ENCODE peak calls at places on chromosomes 1 and 21, in eight cellular contexts. One of them, this sample, is unnamed.

GRCh38 chr1:26913754-26914619 is at the start of gene NR0B2:
- DNase-seq in A549: peak; percentile 20
- DNase-seq in Panc1: no peak
- DNase-seq in GM23248: no peak
- DNase-seq in naive B cell: no peak
- DNase-seq in activated CD4-positive, alpha-beta T cell treated with anti-CD3 and anti-CD28 coated beads, Interleukin-2, amount 50 U/mL, for 48 hours: no peak
- DNase-seq in T-helper 9 cell: no peak
- DNase-seq in fibroblast of the conjunctiva: no peak
- DNase-seq in this sample: no peak

GRCh38 chr1:90780981-90781380 is 63.9 kb upstream of the BARHL2 start:
- DNase-seq in A549: no peak
- DNase-seq in Panc1: no peak
- DNase-seq in GM23248: no peak
- DNase-seq in naive B cell: no peak
- DNase-seq in activated CD4-positive, alpha-beta T cell treated with anti-CD3 and anti-CD28 coated beads, Interleukin-2, amount 50 U/mL, for 48 hours: no peak
- DNase-seq in T-helper 9 cell: no peak
- DNase-seq in fibroblast of the conjunctiva: no peak
- DNase-seq in this sample: no peak

GRCh38 chr1:212289262-212290077 is 4.3 kb downstream of the PPP2R5A start:
- DNase-seq in A549: no peak
- DNase-seq in Panc1: no peak
- DNase-seq in GM23248: no peak
- DNase-seq in naive B cell: no peak
- DNase-seq in activated CD4-positive, alpha-beta T cell treated with anti-CD3 and anti-CD28 coated beads, Interleukin-2, amount 50 U/mL, for 48 hours: no peak
- DNase-seq in T-helper 9 cell: no peak
- DNase-seq in fibroblast of the conjunctiva: no peak
- DNase-seq in this sample: no peak

GRCh38 chr1:10573446-10573845 is 98.7 kb downstream of the PEX14 start:
- DNase-seq in A549: no peak
- DNase-seq in Panc1: no peak
- DNase-seq in GM23248: peak; percentile 36
- DNase-seq in naive B cell: no peak
- DNase-seq in activated CD4-positive, alpha-beta T cell treated with anti-CD3 and anti-CD28 coated beads, Interleukin-2, amount 50 U/mL, for 48 hours: no peak
- DNase-seq in T-helper 9 cell: no peak
- DNase-seq in fibroblast of the conjunctiva: no peak
- DNase-seq in this sample: no peak

GRCh38 chr1:7422081-7422480 is 349.0 kb upstream of the VAMP3 start:
- DNase-seq in A549: no peak
- DNase-seq in Panc1: no peak
- DNase-seq in GM23248: no peak
- DNase-seq in naive B cell: no peak
- DNase-seq in activated CD4-positive, alpha-beta T cell treated with anti-CD3 and anti-CD28 coated beads, Interleukin-2, amount 50 U/mL, for 48 hours: no peak
- DNase-seq in T-helper 9 cell: no peak
- DNase-seq in fibroblast of the conjunctiva: no peak
- DNase-seq in this sample: no peak

GRCh38 chr1:31505884-31506497 is 70.3 kb upstream of the TINAGL1 start:
- DNase-seq in A549: no peak
- DNase-seq in Panc1: no peak
- DNase-seq in GM23248: peak; percentile 86
- DNase-seq in naive B cell: peak; percentile 34
- DNase-seq in activated CD4-positive, alpha-beta T cell treated with anti-CD3 and anti-CD28 coated beads, Interleukin-2, amount 50 U/mL, for 48 hours: peak; percentile 10
- DNase-seq in T-helper 9 cell: no peak
- DNase-seq in fibroblast of the conjunctiva: no peak
- DNase-seq in this sample: no peak

GRCh38 chr1:6460349-6461236 is 5.4 kb downstream of the TNFRSF25 start:
- DNase-seq in A549: no peak
- DNase-seq in Panc1: no peak
- DNase-seq in GM23248: no peak
- DNase-seq in naive B cell: peak; percentile 17
- DNase-seq in activated CD4-positive, alpha-beta T cell treated with anti-CD3 and anti-CD28 coated beads, Interleukin-2, amount 50 U/mL, for 48 hours: peak; percentile 85
- DNase-seq in T-helper 9 cell: peak; percentile 96
- DNase-seq in fibroblast of the conjunctiva: no peak
- DNase-seq in this sample: no peak

GRCh38 chr1:205455581-205456382 is at the start of gene BLACAT1:
- DNase-seq in A549: no peak
- DNase-seq in Panc1: no peak
- DNase-seq in GM23248: no peak
- DNase-seq in naive B cell: no peak
- DNase-seq in activated CD4-positive, alpha-beta T cell treated with anti-CD3 and anti-CD28 coated beads, Interleukin-2, amount 50 U/mL, for 48 hours: no peak
- DNase-seq in T-helper 9 cell: no peak
- DNase-seq in fibroblast of the conjunctiva: no peak
- DNase-seq in this sample: peak; percentile 29

GRCh38 chr1:77308889-77309621 is 27.2 kb downstream of the AK5 start:
- DNase-seq in A549: no peak
- DNase-seq in Panc1: no peak
- DNase-seq in GM23248: no peak
- DNase-seq in naive B cell: no peak
- DNase-seq in activated CD4-positive, alpha-beta T cell treated with anti-CD3 and anti-CD28 coated beads, Interleukin-2, amount 50 U/mL, for 48 hours: no peak
- DNase-seq in T-helper 9 cell: no peak
- DNase-seq in fibroblast of the conjunctiva: no peak
- DNase-seq in this sample: no peak

GRCh38 chr1:44655609-44656008 is 18.7 kb downstream of the TMEM53 start:
- DNase-seq in A549: peak; percentile 22
- DNase-seq in Panc1: no peak
- DNase-seq in GM23248: peak; percentile 43
- DNase-seq in naive B cell: no peak
- DNase-seq in activated CD4-positive, alpha-beta T cell treated with anti-CD3 and anti-CD28 coated beads, Interleukin-2, amount 50 U/mL, for 48 hours: peak; percentile 22
- DNase-seq in T-helper 9 cell: no peak
- DNase-seq in fibroblast of the conjunctiva: no peak
- DNase-seq in this sample: no peak

GRCh38 chr1:15388201-15388880 is 21.3 kb upstream of the EFHD2 start:
- DNase-seq in A549: no peak
- DNase-seq in Panc1: no peak
- DNase-seq in GM23248: no peak
- DNase-seq in naive B cell: no peak
- DNase-seq in activated CD4-positive, alpha-beta T cell treated with anti-CD3 and anti-CD28 coated beads, Interleukin-2, amount 50 U/mL, for 48 hours: no peak
- DNase-seq in T-helper 9 cell: no peak
- DNase-seq in fibroblast of the conjunctiva: no peak
- DNase-seq in this sample: no peak

GRCh38 chr1:203563291-203563690 is 63.3 kb upstream of the ATP2B4 start:
- DNase-seq in A549: no peak
- DNase-seq in Panc1: no peak
- DNase-seq in GM23248: peak; percentile 67
- DNase-seq in naive B cell: no peak
- DNase-seq in activated CD4-positive, alpha-beta T cell treated with anti-CD3 and anti-CD28 coated beads, Interleukin-2, amount 50 U/mL, for 48 hours: no peak
- DNase-seq in T-helper 9 cell: no peak
- DNase-seq in fibroblast of the conjunctiva: no peak
- DNase-seq in this sample: no peak

GRCh38 chr1:197103295-197103694 is 36.2 kb upstream of the F13B start:
- DNase-seq in A549: no peak
- DNase-seq in Panc1: no peak
- DNase-seq in GM23248: no peak
- DNase-seq in naive B cell: no peak
- DNase-seq in activated CD4-positive, alpha-beta T cell treated with anti-CD3 and anti-CD28 coated beads, Interleukin-2, amount 50 U/mL, for 48 hours: no peak
- DNase-seq in T-helper 9 cell: no peak
- DNase-seq in fibroblast of the conjunctiva: no peak
- DNase-seq in this sample: no peak

GRCh38 chr1:71994646-71995045 is 287.7 kb downstream of the NEGR1 start:
- DNase-seq in A549: no peak
- DNase-seq in Panc1: no peak
- DNase-seq in GM23248: no peak
- DNase-seq in naive B cell: no peak
- DNase-seq in activated CD4-positive, alpha-beta T cell treated with anti-CD3 and anti-CD28 coated beads, Interleukin-2, amount 50 U/mL, for 48 hours: no peak
- DNase-seq in T-helper 9 cell: no peak
- DNase-seq in fibroblast of the conjunctiva: no peak
- DNase-seq in this sample: no peak

GRCh38 chr1:177122869-177123268 is 41.6 kb downstream of the ASTN1 start:
- DNase-seq in A549: no peak
- DNase-seq in Panc1: no peak
- DNase-seq in GM23248: no peak
- DNase-seq in naive B cell: no peak
- DNase-seq in activated CD4-positive, alpha-beta T cell treated with anti-CD3 and anti-CD28 coated beads, Interleukin-2, amount 50 U/mL, for 48 hours: no peak
- DNase-seq in T-helper 9 cell: no peak
- DNase-seq in fibroblast of the conjunctiva: no peak
- DNase-seq in this sample: no peak

GRCh38 chr1:63674865-63675815 is 81.9 kb downstream of the PGM1 start:
- DNase-seq in A549: no peak
- DNase-seq in Panc1: no peak
- DNase-seq in GM23248: no peak
- DNase-seq in naive B cell: no peak
- DNase-seq in activated CD4-positive, alpha-beta T cell treated with anti-CD3 and anti-CD28 coated beads, Interleukin-2, amount 50 U/mL, for 48 hours: no peak
- DNase-seq in T-helper 9 cell: no peak
- DNase-seq in fibroblast of the conjunctiva: no peak
- DNase-seq in this sample: no peak

GRCh38 chr21:32978346-32979270 is 47.1 kb upstream of the OLIG2 start:
- DNase-seq in A549: no peak
- DNase-seq in Panc1: no peak
- DNase-seq in GM23248: no peak
- DNase-seq in naive B cell: no peak
- DNase-seq in activated CD4-positive, alpha-beta T cell treated with anti-CD3 and anti-CD28 coated beads, Interleukin-2, amount 50 U/mL, for 48 hours: no peak
- DNase-seq in T-helper 9 cell: no peak
- DNase-seq in fibroblast of the conjunctiva: no peak
- DNase-seq in this sample: peak; percentile 79

GRCh38 chr1:6030144-6030543 is 15.5 kb upstream of the KCNAB2 start:
- DNase-seq in A549: no peak
- DNase-seq in Panc1: no peak
- DNase-seq in GM23248: no peak
- DNase-seq in naive B cell: no peak
- DNase-seq in activated CD4-positive, alpha-beta T cell treated with anti-CD3 and anti-CD28 coated beads, Interleukin-2, amount 50 U/mL, for 48 hours: no peak
- DNase-seq in T-helper 9 cell: no peak
- DNase-seq in fibroblast of the conjunctiva: no peak
- DNase-seq in this sample: no peak

GRCh38 chr21:31294691-31295090 is 49.4 kb downstream of the TIAM1 start:
- DNase-seq in A549: no peak
- DNase-seq in Panc1: no peak
- DNase-seq in GM23248: no peak
- DNase-seq in naive B cell: no peak
- DNase-seq in activated CD4-positive, alpha-beta T cell treated with anti-CD3 and anti-CD28 coated beads, Interleukin-2, amount 50 U/mL, for 48 hours: no peak
- DNase-seq in T-helper 9 cell: no peak
- DNase-seq in fibroblast of the conjunctiva: no peak
- DNase-seq in this sample: no peak

GRCh38 chr1:113976609-113977278 is 2.5 kb upstream of the OLFML3 start:
- DNase-seq in A549: no peak
- DNase-seq in Panc1: no peak
- DNase-seq in GM23248: peak; percentile 74
- DNase-seq in naive B cell: no peak
- DNase-seq in activated CD4-positive, alpha-beta T cell treated with anti-CD3 and anti-CD28 coated beads, Interleukin-2, amount 50 U/mL, for 48 hours: no peak
- DNase-seq in T-helper 9 cell: no peak
- DNase-seq in fibroblast of the conjunctiva: peak; percentile 40
- DNase-seq in this sample: no peak

GRCh38 chr1:227395391-227396028 is 77.2 kb upstream of the CDC42BPA start:
- DNase-seq in A549: no peak
- DNase-seq in Panc1: no peak
- DNase-seq in GM23248: peak; percentile 9
- DNase-seq in naive B cell: no peak
- DNase-seq in activated CD4-positive, alpha-beta T cell treated with anti-CD3 and anti-CD28 coated beads, Interleukin-2, amount 50 U/mL, for 48 hours: no peak
- DNase-seq in T-helper 9 cell: no peak
- DNase-seq in fibroblast of the conjunctiva: no peak
- DNase-seq in this sample: no peak

GRCh38 chr1:54571803-54572202 is 23.8 kb downstream of the ACOT11 start:
- DNase-seq in A549: no peak
- DNase-seq in Panc1: no peak
- DNase-seq in GM23248: no peak
- DNase-seq in naive B cell: no peak
- DNase-seq in activated CD4-positive, alpha-beta T cell treated with anti-CD3 and anti-CD28 coated beads, Interleukin-2, amount 50 U/mL, for 48 hours: no peak
- DNase-seq in T-helper 9 cell: no peak
- DNase-seq in fibroblast of the conjunctiva: no peak
- DNase-seq in this sample: no peak

GRCh38 chr1:62794047-62794446 is 10.1 kb downstream of the ATG4C start:
- DNase-seq in A549: no peak
- DNase-seq in Panc1: no peak
- DNase-seq in GM23248: no peak
- DNase-seq in naive B cell: peak; percentile 47
- DNase-seq in activated CD4-positive, alpha-beta T cell treated with anti-CD3 and anti-CD28 coated beads, Interleukin-2, amount 50 U/mL, for 48 hours: no peak
- DNase-seq in T-helper 9 cell: no peak
- DNase-seq in fibroblast of the conjunctiva: no peak
- DNase-seq in this sample: no peak

GRCh38 chr1:206471415-206471801 is 1.1 kb downstream of the IKBKE start:
- DNase-seq in A549: no peak
- DNase-seq in Panc1: no peak
- DNase-seq in GM23248: no peak
- DNase-seq in naive B cell: no peak
- DNase-seq in activated CD4-positive, alpha-beta T cell treated with anti-CD3 and anti-CD28 coated beads, Interleukin-2, amount 50 U/mL, for 48 hours: peak; percentile 29
- DNase-seq in T-helper 9 cell: no peak
- DNase-seq in fibroblast of the conjunctiva: no peak
- DNase-seq in this sample: no peak

GRCh38 chr1:35603468-35603867 is 30.4 kb downstream of the TFAP2E start:
- DNase-seq in A549: no peak
- DNase-seq in Panc1: no peak
- DNase-seq in GM23248: no peak
- DNase-seq in naive B cell: no peak
- DNase-seq in activated CD4-positive, alpha-beta T cell treated with anti-CD3 and anti-CD28 coated beads, Interleukin-2, amount 50 U/mL, for 48 hours: no peak
- DNase-seq in T-helper 9 cell: no peak
- DNase-seq in fibroblast of the conjunctiva: no peak
- DNase-seq in this sample: no peak